ENCODE peak calls at places on chromosomes 13 and 19, in four cellular contexts. X is uterus, D is Peyer's patch, J is ovary. Z is an unnamed sample.

GRCh38 chr19:42401365-42402303 is 11.5 kb upstream of the CNFN start:
- DNase-seq in X (peak), D (peak), J (peak), Z (peak)

GRCh38 chr13:66296328-66296727 is 933.8 kb downstream of the PCDH9 start:
- DNase-seq in J (no peak), X (no peak), D (no peak), Z (no peak)

GRCh38 chr13:114259374-114259773 is 22.0 kb upstream of the UPF3A start:
- DNase-seq in D (no peak), J (no peak), X (no peak), Z (no peak)

GRCh38 chr19:14081797-14082674 is 3.5 kb downstream of the C19orf67 start:
- DNase-seq in J (no peak), D (peak), X (peak), Z (peak)

GRCh38 chr13:113895436-113895835 is 31.6 kb upstream of the GAS6 start:
- DNase-seq in J (no peak), X (no peak), D (no peak), Z (no peak)

GRCh38 chr19:18809149-18809978 is 18.3 kb upstream of the COMP start:
- DNase-seq in J (no peak), D (peak), X (peak), Z (no peak)

GRCh38 chr13:80339841-80340642 is 884 bp downstream of the SPRY2 start:
- DNase-seq in X (peak), D (peak), J (peak), Z (peak)

GRCh38 chr19:43462887-43463380 is 2.5 kb downstream of the LYPD3 start:
- DNase-seq in J (no peak), D (no peak), X (no peak), Z (no peak)

GRCh38 chr13:34347784-34348573 is 530.0 kb downstream of the RFC3 start:
- DNase-seq in J (no peak), D (no peak), X (no peak), Z (no peak)

GRCh38 chr13:27920677-27921420 is 1.0 kb downstream of the PDX1 start:
- DNase-seq in J (no peak), D (no peak), X (no peak), Z (peak)

GRCh38 chr13:79901336-79901735 is 420.4 kb downstream of the NDFIP2 start:
- DNase-seq in J (no peak), D (peak), X (no peak), Z (no peak)

GRCh38 chr19:38392707-38393308 is 4.3 kb downstream of the SPRED3 start:
- DNase-seq in X (no peak), D (peak), J (no peak), Z (no peak)

GRCh38 chr19:12580180-12580694 is 29.0 kb upstream of the ZNF564 start:
- DNase-seq in X (no peak), J (no peak), D (no peak), Z (no peak)

GRCh38 chr13:55761986-55762385 is 1378.7 kb upstream of the PRR20A start:
- DNase-seq in J (no peak), D (no peak), X (no peak), Z (no peak)

GRCh38 chr19:33418871-33419762 is 45.6 kb downstream of the CEBPG start:
- DNase-seq in D (no peak), X (no peak), J (no peak), Z (no peak)

GRCh38 chr13:60612593-60612992 is 215.6 kb downstream of the TDRD3 start:
- DNase-seq in J (no peak), D (no peak), X (no peak), Z (no peak)

GRCh38 chr19:45150731-45151725 is 9.8 kb downstream of the NKPD1 start:
- DNase-seq in D (no peak), X (no peak), J (no peak), Z (no peak)

GRCh38 chr13:91017669-91018053 is 329.8 kb upstream of the MIR17HG start:
- DNase-seq in D (no peak), J (peak), X (no peak), Z (no peak)

GRCh38 chr13:76968041-76968440 is 19.7 kb downstream of the ACOD1 start:
- DNase-seq in D (no peak), J (no peak), X (no peak), Z (no peak)

GRCh38 chr19:51560339-51560738 is 10.7 kb upstream of the ZNF175 start:
- DNase-seq in X (no peak), J (no peak), D (no peak), Z (no peak)

GRCh38 chr19:29881386-29881785 is 60.7 kb upstream of the URI1 start:
- DNase-seq in J (no peak), D (no peak), X (no peak), Z (no peak)

GRCh38 chr13:46386996-46387851 is at the start of gene RUBCNL:
- DNase-seq in J (no peak), D (peak), X (no peak), Z (peak)

GRCh38 chr13:100203696-100204367 is 114.9 kb downstream of the PCCA start:
- DNase-seq in X (no peak), J (no peak), D (no peak), Z (no peak)

GRCh38 chr13:32587014-32587773 is 942 bp downstream of the PDS5B start:
- DNase-seq in D (peak), X (peak), J (peak), Z (peak)

GRCh38 chr13:101945435-101945834 is 456.4 kb downstream of the FGF14 start:
- DNase-seq in D (no peak), J (no peak), X (no peak), Z (no peak)

GRCh38 chr19:29389495-29389894 is 136.3 kb upstream of the VSTM2B start:
- DNase-seq in X (no peak), J (no peak), D (no peak), Z (no peak)

GRCh38 chr13:82758056-82758455 is 1124.2 kb downstream of the SLITRK1 start:
- DNase-seq in D (no peak), J (no peak), X (no peak), Z (no peak)

GRCh38 chr19:51698296-51698695 is 5.2 kb downstream of the SPACA6 start:
- DNase-seq in X (no peak), J (no peak), D (peak), Z (no peak)

GRCh38 chr19:56404705-56405056 is 549 bp downstream of the ZNF583 start:
- DNase-seq in X (no peak), J (no peak), D (no peak), Z (no peak)

GRCh38 chr13:94168784-94169512 is 310.5 kb downstream of the DCT start:
- DNase-seq in D (no peak), J (no peak), X (no peak), Z (no peak)

GRCh38 chr13:94708031-94708571 is 4.2 kb downstream of the SOX21 start:
- DNase-seq in X (no peak), D (no peak), J (no peak), Z (peak)

GRCh38 chr19:39827216-39827615 is 6.7 kb downstream of the DYRK1B start:
- DNase-seq in J (no peak), X (no peak), D (no peak), Z (no peak)

GRCh38 chr19:4257025-4257424 is 10.1 kb downstream of the YJU2 start:
- DNase-seq in X (no peak), J (no peak), D (no peak), Z (no peak)

GRCh38 chr19:663682-664117 is 686 bp upstream of the RNF126 start:
- DNase-seq in J (no peak), D (no peak), X (no peak), Z (no peak)

DNA sequence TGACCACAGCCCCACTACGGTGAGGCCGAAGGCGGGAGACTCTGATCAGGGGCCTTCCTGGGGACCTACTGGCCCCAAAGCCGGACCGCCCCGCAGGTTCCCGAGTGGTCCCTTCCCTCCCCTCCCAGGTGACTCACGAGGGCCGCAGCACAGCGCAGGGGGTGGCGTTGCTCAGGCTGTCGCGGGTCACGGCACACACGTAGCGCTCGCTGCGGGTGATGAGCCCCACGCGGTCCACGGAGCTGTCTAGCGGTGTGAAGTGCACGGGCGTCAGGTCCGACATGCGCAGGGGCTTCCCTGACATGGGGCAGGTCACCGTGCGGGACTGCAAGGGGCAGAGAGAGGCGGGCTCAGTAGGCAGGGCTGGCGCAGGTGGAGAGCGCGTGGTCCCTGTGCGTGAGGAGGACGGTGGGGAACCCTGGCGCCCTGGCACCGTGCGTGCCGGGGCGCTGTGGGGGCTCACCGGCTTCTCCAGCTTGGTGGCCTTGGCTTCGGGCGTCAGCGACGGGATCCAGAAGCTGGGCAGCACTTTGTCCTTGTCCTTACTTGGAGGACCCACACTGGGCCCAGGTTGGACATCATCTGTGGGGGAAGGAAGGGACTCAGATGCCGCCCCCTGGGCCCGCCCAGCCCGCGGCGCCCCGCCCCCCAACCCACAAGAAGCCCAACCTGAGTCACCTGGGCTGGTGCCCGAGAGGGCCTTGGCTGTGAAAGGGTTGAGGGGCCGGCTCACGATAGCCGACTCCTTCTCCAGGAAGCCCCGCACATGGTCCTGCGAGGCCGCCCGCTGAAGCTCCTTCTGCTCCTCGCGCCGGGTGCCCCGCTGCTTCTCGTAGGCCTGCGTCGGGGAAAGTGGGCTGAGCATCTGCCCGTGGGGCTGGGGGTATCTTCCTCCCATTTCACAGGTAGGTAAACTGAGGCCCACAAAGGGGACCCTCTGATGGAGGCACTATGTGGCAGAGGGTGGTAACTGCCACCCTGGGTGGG is 23.7 kb downstream of the NOSIP start:
- DNase-seq in X (no peak), D (peak), J (no peak), Z (peak)
- H3K4me3 ChIP-seq in X (no peak), D (no peak), J (no peak), Z (no peak)

GRCh38 chr19:1794424-1795185 is 17.5 kb downstream of the ATP8B3 start:
- DNase-seq in X (no peak), J (no peak), D (no peak), Z (no peak)
- TF ChIP-seq POLR2A in X (no peak), J (no peak), D (no peak), Z (no peak)

DNA sequence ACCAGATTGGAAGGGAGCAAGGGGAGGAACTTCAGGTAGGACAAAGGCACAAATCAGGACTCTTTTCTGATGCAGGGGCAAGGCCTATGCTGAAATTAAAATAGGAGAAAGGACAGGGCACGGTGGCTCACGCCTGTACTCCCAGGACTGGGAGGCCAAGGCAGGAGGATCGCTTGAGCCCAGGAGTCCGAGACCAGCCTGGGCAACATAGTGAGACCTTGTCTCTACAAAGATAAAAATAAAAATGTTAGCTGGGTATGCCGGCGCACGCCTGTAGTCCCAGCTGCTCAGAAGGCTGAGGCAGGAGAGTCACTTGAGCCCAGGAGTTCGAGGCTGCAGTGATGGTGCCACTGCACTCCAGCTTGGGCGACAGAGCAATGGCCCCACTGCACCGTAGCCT is 5.7 kb downstream of the SLC17A7 start:
- DNase-seq in D (no peak), X (no peak), J (no peak), Z (no peak)
- H3K4me3 ChIP-seq in D (no peak), X (no peak), J (no peak), Z (no peak)

DNA sequence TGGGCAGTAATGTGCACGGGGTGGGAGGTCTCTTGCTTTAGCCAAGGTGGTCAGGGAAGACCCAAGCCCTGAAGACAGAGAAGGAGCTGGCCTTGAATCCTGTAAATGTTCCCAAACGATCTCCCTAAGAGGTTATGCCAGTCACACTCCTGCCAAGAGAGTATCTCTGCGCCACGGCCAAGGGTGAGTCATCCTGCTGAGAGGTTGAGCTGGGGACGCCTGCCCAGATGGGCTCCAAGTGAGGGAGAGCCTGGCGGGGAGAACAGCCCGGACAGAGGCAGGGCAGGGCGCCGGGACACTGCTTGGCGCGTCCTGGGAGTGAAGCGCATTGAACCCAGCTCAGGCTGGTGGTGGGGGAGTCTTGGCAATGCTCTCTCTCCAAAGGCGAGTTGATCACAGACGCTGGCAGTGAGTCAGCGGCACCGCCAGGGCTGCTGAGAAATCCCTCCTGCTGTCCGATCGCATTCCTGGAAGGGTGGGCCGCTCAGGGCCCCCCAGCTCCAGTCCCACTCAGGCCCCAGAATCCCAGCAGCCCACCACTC is 16.4 kb downstream of the SULT2B1 start:
- DNase-seq in X (peak), D (peak), J (peak), Z (peak)
- TF ChIP-seq POLR2A in X (no peak), D (no peak), J (no peak), Z (no peak)

GRCh38 chr19:5893296-5893903 is 10.2 kb downstream of the NDUFA11 start:
- DNase-seq in X (no peak), D (no peak), J (no peak), Z (no peak)

GRCh38 chr19:5890099-5890498 is 13.5 kb downstream of the NDUFA11 start:
- DNase-seq in J (no peak), X (no peak), D (no peak), Z (no peak)

GRCh38 chr19:5891938-5892771 is 11.4 kb downstream of the NDUFA11 start:
- DNase-seq in X (no peak), D (peak), J (no peak), Z (peak)

GRCh38 chr19:5892772-5893275 is 10.8 kb downstream of the NDUFA11 start:
- DNase-seq in X (no peak), D (no peak), J (no peak), Z (no peak)

GRCh38 chr19:5891572-5891937 is 12.0 kb downstream of the NDUFA11 start:
- DNase-seq in X (no peak), D (no peak), J (no peak), Z (no peak)
- H3K4me3 ChIP-seq in X (no peak), D (no peak), J (no peak), Z (no peak)

GRCh38 chr13:110915057-110915873 is at the start of gene ANKRD10:
- DNase-seq in X (peak), D (peak), J (peak), Z (peak)
- TF ChIP-seq POLR2A in X (no peak), D (no peak), J (peak), Z (no peak)

GRCh38 chr19:16885166-16885565 is 3.6 kb upstream of the F2RL3 start:
- DNase-seq in D (no peak), X (no peak), J (no peak), Z (no peak)

GRCh38 chr19:16880884-16881554 is 7.8 kb upstream of the F2RL3 start:
- DNase-seq in J (no peak), X (no peak), D (no peak), Z (no peak)

GRCh38 chr19:16883518-16883917 is 5.3 kb upstream of the F2RL3 start:
- DNase-seq in J (no peak), X (no peak), D (no peak), Z (no peak)

GRCh38 chr19:16878181-16878965 is 10.4 kb upstream of the F2RL3 start:
- DNase-seq in X (no peak), J (no peak), D (no peak), Z (peak)

DNA sequence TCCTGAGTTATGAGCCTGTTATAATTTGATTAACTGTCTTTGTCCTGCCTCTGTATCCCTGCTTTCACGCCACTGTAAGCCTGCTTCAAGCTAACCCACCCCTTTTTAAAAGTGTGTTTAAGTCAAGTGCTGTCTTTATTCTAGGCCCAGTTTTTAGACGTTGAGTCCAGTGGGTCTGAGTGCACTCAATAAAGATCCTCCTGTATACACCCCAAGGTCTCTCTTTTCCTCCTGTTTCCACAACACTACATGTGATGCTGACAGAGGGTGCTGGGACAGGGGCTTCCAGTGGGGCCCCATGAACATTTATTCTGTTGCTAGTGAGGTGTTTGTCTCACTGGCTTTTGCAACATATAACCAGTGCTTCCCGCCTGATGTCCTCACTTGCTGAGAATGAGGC is 6.7 kb upstream of the F2RL3 start:
- DNase-seq in X (no peak), D (no peak), J (no peak), Z (no peak)
- H3K4me3 ChIP-seq in X (no peak), D (no peak), J (no peak), Z (no peak)